ENCODE peak calls at places on chromosomes 11 and 22, in seven cellular contexts. A is iPS DF 6.9; I is CD4-positive, CD25-positive, alpha-beta regulatory T cell; H is stomach; D is DND-41; O is neural progenitor cell; T is astrocyte. M is an unnamed sample. For H3K4me1, the result is how much of the 10 kb centered on the place peaks cover.

GRCh38 chr11:1238767-1239595 is 16.1 kb downstream of the MUC5B start:
- DNase-seq in A (no peak), I (no peak), H (peak), D (peak), O (peak), T (no peak), M (no peak)

GRCh38 chr11:102640946-102641345 is 15.8 kb upstream of the MMP20 start:
- DNase-seq in A (no peak), I (no peak), H (no peak), D (no peak), O (peak), T (no peak), M (no peak)

GRCh38 chr11:76791861-76792260 is 8.7 kb downstream of the TSKU start:
- DNase-seq in A (no peak), I (no peak), H (peak), D (peak), O (no peak), T (peak), M (no peak)

GRCh38 chr11:85918910-85919794 is 64.0 kb downstream of the CCDC83 start:
- DNase-seq in A (no peak), I (no peak), H (no peak), D (no peak), O (peak), T (no peak), M (no peak)

GRCh38 chr22:44600386-44600785 is 101.6 kb upstream of the PRR5 start:
- DNase-seq in A (no peak), I (no peak), H (no peak), D (no peak), O (no peak), T (no peak), M (no peak)

GRCh38 chr11:122706689-122707088 is 51.2 kb downstream of the UBASH3B start:
- DNase-seq in A (no peak), I (no peak), H (no peak), D (no peak), O (no peak), T (peak), M (no peak)

GRCh38 chr11:67277231-67277961 is 11.1 kb downstream of the GRK2 start:
- DNase-seq in A (no peak), I (peak), H (peak), D (peak), O (peak), T (no peak), M (peak)

GRCh38 chr11:32706985-32707736 is 87.3 kb downstream of the CCDC73 start:
- DNase-seq in A (no peak), I (no peak), H (no peak), D (no peak), O (no peak), T (peak), M (no peak)

GRCh38 chr11:134098566-134099184 is 29.8 kb downstream of the JAM3 start:
- DNase-seq in A (no peak), I (no peak), H (no peak), D (no peak), O (no peak), T (no peak), M (no peak)

GRCh38 chr22:36197601-36198146 is 3.9 kb downstream of the APOL4 start:
- DNase-seq in A (no peak), I (no peak), H (no peak), D (peak), O (peak), T (no peak), M (no peak)

GRCh38 chr11:45688472-45689033 is 23.1 kb upstream of the CHST1 start:
- DNase-seq in A (no peak), I (no peak), H (no peak), D (no peak), O (no peak), T (no peak), M (no peak)

GRCh38 chr11:86955111-86955673 is at the start of gene FZD4:
- DNase-seq in A (no peak), I (no peak), H (peak), D (no peak), O (peak), T (peak), M (no peak)

GRCh38 chr11:78542007-78542406 is 32.7 kb downstream of the NARS2 start:
- DNase-seq in A (no peak), I (no peak), H (no peak), D (no peak), O (no peak), T (no peak), M (no peak)

GRCh38 chr22:37186228-37186996 is 1.6 kb downstream of the C1QTNF6 start:
- DNase-seq in A (peak), I (peak), H (no peak), D (peak), O (peak), T (peak), M (peak)

GRCh38 chr11:9662273-9662672 is 1.6 kb upstream of the SWAP70 start:
- DNase-seq in A (no peak), I (no peak), H (no peak), D (no peak), O (no peak), T (peak), M (no peak)

GRCh38 chr11:9665749-9666148 is 1.9 kb downstream of the SWAP70 start:
- DNase-seq in A (no peak), I (no peak), H (no peak), D (no peak), O (no peak), T (no peak), M (no peak)

GRCh38 chr11:9663699-9664275 is at the start of gene SWAP70:
- DNase-seq in A (peak), I (peak), H (peak), D (no peak), O (peak), T (peak), M (peak)

GRCh38 chr11:9660886-9661285 is 3.0 kb upstream of the SWAP70 start:
- DNase-seq in A (no peak), I (no peak), H (no peak), D (no peak), O (no peak), T (no peak), M (no peak)

DNA sequence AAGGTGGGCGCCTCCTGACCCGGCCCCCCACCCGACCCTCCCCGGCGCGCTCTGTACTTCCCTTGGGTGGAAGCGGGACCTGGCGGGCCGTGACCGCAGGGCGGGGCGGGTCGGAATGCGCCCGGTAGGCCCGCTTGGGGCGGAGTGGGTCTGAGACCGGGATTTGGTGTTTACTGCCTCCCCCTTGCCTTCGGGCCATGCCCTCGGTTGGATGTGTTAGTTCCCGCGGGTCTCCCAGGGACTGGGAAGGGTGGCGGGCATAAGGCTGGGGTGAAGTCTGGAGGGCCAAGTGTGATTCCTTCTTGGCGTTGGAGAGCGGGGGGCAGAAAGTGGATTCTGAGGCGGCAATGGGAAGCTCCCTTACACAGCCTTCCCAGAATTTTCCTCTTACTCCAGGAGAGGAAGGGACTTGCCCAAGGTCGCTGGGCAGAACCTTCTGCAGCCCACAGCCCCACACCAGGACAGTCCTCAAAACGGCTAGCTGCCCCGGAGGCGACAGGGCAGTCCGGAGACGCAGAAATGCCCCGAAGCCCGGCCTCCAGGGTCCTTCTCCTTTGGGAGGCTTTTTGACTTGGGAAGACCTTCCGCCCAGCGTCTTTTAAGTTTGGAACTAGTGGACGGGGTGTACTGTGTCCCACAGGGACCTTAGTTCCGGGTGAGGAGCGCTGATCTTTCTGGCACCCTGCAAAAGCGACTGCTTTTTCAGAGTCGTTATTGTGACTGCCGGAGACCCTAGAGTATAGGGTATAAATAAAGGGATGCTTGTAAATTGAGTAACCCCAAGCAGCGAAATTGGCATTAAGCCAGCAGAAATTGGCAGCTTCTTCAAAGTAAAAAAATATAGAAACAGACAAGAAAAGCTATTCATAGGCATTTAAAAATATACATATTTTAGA is 647 bp downstream of the SWAP70 start:
- DNase-seq in A (no peak), I (peak), H (peak), D (no peak), O (peak), T (peak), M (no peak)
- H3K4me1 ChIP-seq in A (under half), I (under half), H (under half), D (under half), O (under half), T (under half), M (under half)

DNA sequence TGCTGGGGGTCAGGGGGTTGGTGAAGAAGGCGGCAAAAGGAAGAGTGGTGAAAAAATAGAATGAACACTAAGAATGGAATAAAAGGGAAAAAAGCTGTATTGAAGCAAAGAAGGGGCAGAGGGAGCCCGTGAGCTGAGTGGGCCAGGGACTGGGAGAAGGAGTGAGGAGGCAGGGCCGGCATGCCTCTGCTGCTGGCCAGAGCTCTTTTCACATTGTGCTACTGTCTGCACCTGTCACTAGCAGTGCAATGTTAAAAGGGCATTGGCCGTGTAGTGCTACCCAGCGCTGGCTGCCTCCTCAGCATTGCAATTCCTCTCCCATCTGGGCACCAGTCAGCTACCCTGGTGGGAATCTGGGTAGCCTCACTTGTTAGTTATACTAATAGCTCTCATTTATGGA is 8.7 kb downstream of the YPEL4 start:
- DNase-seq in A (no peak), I (no peak), H (no peak), D (no peak), O (peak), T (no peak), M (no peak)
- H3K4me3 ChIP-seq in A (no peak), I (no peak), H (no peak), D (no peak), O (peak), T (no peak), M (no peak)

GRCh38 chr11:111736621-111737055 is 29.6 kb downstream of the PPP2R1B start:
- DNase-seq in A (no peak), I (no peak), H (no peak), D (no peak), O (no peak), T (peak), M (no peak)

GRCh38 chr11:111735262-111736116 is 30.7 kb downstream of the PPP2R1B start:
- DNase-seq in A (no peak), I (no peak), H (peak), D (no peak), O (no peak), T (peak), M (no peak)

GRCh38 chr11:111736191-111736590 is 30.0 kb downstream of the PPP2R1B start:
- DNase-seq in A (no peak), I (no peak), H (no peak), D (no peak), O (no peak), T (peak), M (no peak)

GRCh38 chr11:111737877-111738205 is 28.3 kb downstream of the PPP2R1B start:
- DNase-seq in A (no peak), I (no peak), H (no peak), D (no peak), O (no peak), T (no peak), M (no peak)

GRCh38 chr11:111737180-111737876 is 28.9 kb downstream of the PPP2R1B start:
- DNase-seq in A (no peak), I (no peak), H (no peak), D (no peak), O (no peak), T (no peak), M (no peak)
- H3K4me1 ChIP-seq in A (under half), I (under half), H (half or more), D (under half), O (under half), T (under half), M (under half)

DNA sequence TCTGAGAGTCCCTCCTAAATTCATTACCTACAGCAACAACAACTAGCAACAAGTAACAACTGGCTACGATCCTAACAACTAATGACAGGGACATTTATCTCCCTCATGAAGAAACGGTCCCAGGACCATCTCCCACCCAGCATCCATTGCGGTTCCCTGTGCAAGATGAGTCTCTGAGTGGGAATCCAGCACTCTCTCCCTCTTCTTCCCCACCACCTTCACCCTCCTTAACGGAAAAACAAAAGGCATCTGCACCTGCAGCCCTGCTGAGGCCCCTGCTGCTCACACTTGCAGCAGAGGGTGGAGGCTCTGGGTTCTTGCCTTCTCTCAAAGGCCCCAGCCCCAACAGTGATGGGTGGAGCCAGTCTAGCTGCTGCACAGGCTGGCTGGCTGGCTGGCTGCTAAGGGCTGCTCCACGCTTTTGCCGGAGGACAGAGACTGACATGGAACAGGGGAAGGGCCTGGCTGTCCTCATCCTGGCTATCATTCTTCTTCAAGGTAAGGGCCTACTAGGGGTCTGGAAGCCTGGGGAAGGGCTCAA is at the start of gene CD3G:
- DNase-seq in A (no peak), I (peak), H (peak), D (peak), O (no peak), T (no peak), M (peak)
- H3K4me3 ChIP-seq in A (no peak), I (peak), H (peak), D (peak), O (no peak), T (no peak), M (peak)

DNA sequence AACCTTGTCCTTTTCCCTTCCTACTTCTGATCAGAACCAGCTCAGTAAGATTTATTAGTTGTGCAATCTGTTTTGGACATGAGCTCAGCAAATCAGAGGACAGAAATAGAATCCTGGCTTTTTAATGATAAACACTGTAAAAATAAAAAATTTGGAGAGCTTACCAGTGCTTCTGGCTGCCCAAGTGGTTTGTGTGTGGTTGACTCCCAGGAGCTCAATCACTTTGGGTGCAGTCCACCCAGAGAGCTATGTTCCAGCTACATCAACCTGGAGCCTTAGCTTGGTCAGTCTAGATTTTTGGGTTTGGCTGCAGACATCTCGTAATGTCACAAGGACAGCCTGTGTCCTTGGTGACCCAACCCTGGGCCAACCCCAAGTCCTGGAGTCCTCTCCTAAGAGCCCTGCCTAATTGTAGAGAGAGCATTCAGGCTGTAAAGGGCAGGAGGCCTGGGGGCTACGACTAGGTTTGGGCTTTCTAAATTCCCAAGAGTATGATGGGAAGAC is 28.5 kb downstream of the CD44 start:
- DNase-seq in A (no peak), I (no peak), H (no peak), D (no peak), O (no peak), T (peak), M (no peak)
- H3K4me1 ChIP-seq in A (under half), I (half or more), H (under half), D (half or more), O (under half), T (half or more), M (half or more)

DNA sequence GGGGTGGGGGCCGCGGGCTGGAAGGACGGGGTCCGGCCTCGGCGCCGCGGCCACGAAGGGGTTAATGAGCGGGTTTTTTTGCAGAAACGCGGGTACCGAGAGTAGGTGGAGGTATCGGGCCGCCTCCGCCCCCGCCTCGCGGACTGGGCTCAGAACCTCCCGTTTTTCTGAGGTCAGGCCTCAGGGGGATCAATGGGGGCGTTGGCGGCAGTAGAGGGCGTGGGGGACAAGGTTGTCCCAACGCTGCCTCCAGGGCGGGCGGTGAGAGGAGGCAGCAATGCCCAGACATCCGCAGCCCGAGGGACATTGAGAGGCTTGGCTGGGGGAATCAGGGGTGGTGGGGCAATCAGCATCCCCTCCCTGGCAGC is 34.8 kb upstream of the PRODH start:
- DNase-seq in A (no peak), I (no peak), H (no peak), D (no peak), O (peak), T (no peak), M (no peak)
- H3K4me3 ChIP-seq in A (peak), I (no peak), H (peak), D (no peak), O (peak), T (no peak), M (no peak)

M was measured in CD8-positive, alpha-beta T cell.